ENCODE peak calls at places on chromosomes 4 and X, in five cellular contexts. O, J, B, L and X are unnamed samples. For H3K4me1, the result is how much of the 10 kb centered on the place peaks cover.

GRCh38 chr4:27604692-27605091 is 744.1 kb downstream of the STIM2 start:
- DNase-seq in O (no peak), J (no peak), B (no peak), L (no peak), X (no peak)

GRCh38 chr4:37675587-37676290 is 10.4 kb downstream of the RELL1 start:
- DNase-seq in O (no peak), J (peak), B (no peak), L (no peak), X (no peak)

GRCh38 chrX:83759872-83760271 is 101.1 kb upstream of the CYLC1 start:
- DNase-seq in O (no peak), J (no peak), B (no peak), L (no peak), X (no peak)

GRCh38 chr4:11650801-11651596 is 222.3 kb upstream of the HS3ST1 start:
- DNase-seq in O (no peak), J (no peak), B (no peak), L (no peak), X (no peak)

GRCh38 chr4:143514432-143514831 is 930 bp downstream of the SMARCA5 start:
- DNase-seq in O (peak), J (peak), B (peak), L (peak), X (peak)

GRCh38 chr4:56786955-56787354 is 34.5 kb downstream of the SPINK2 start:
- DNase-seq in O (peak), J (peak), B (no peak), L (peak), X (peak)

GRCh38 chr4:20778896-20779295 is 78.6 kb downstream of the PACRGL start:
- DNase-seq in O (no peak), J (no peak), B (no peak), L (no peak), X (no peak)

GRCh38 chr4:103099691-103100392 is at the start of gene BDH2:
- DNase-seq in O (peak), J (peak), B (peak), L (peak), X (peak)

GRCh38 chr4:189786447-189786846 is 154.2 kb upstream of the FRG1 start:
- DNase-seq in O (no peak), J (no peak), B (no peak), L (no peak), X (no peak)

GRCh38 chr4:16860506-16860905 is 37.9 kb downstream of the LDB2 start:
- DNase-seq in O (no peak), J (no peak), B (no peak), L (no peak), X (no peak)

GRCh38 chr4:16079046-16079445 is 4.8 kb downstream of the PROM1 start:
- DNase-seq in O (no peak), J (no peak), B (no peak), L (no peak), X (no peak)

GRCh38 chr4:56213543-56213942 is 173.7 kb downstream of the AASDH start:
- DNase-seq in O (no peak), J (no peak), B (no peak), L (no peak), X (no peak)

GRCh38 chr4:164027805-164028204 is 533.3 kb downstream of the TMA16 start:
- DNase-seq in O (no peak), J (no peak), B (no peak), L (no peak), X (no peak)

GRCh38 chr4:113987382-113987930 is 8.0 kb upstream of the ARSJ start:
- DNase-seq in O (no peak), J (no peak), B (no peak), L (no peak), X (no peak)

GRCh38 chr4:87839309-87839946 is 6.7 kb downstream of the MEPE start:
- DNase-seq in O (no peak), J (no peak), B (no peak), L (peak), X (no peak)

GRCh38 chrX:37904833-37905232 is 57.5 kb upstream of the DYNLT3 start:
- DNase-seq in O (no peak), J (no peak), B (no peak), L (no peak), X (peak)

GRCh38 chr4:101977096-101977495 is 186.6 kb downstream of the BANK1 start:
- DNase-seq in O (no peak), J (no peak), B (no peak), L (peak), X (no peak)

GRCh38 chr4:86891785-86892638 is at the start of gene C4orf36:
- DNase-seq in O (peak), J (peak), B (peak), L (peak), X (peak)

GRCh38 chr4:15729910-15730533 is 27.2 kb downstream of the BST1 start:
- DNase-seq in O (no peak), J (peak), B (no peak), L (no peak), X (no peak)

GRCh38 chr4:137514401-137515116 is 17.7 kb downstream of the PCDH18 start:
- DNase-seq in O (no peak), J (no peak), B (no peak), L (no peak), X (no peak)

GRCh38 chr4:38230121-38230728 is 270.0 kb downstream of the PTTG2 start:
- DNase-seq in O (no peak), J (peak), B (no peak), L (no peak), X (no peak)

DNA sequence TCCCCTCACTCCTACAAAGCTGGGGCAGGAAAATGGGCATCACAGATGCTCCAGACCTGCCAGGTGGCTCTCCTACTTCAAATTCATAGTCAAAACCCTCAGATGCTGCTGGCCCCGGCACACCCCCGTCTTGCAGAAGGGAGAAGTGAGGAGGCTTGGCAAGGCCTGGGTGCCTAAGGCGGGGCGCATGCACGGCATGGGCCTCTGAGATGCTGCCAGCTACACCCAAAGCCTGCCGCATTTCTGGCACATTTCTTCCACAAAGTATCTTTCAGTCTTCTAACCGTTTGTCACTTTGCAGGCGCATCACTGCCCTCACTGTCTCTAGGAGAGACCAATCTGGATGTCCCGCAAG is 19.6 kb downstream of the WDR1 start:
- DNase-seq in O (no peak), J (no peak), B (no peak), L (no peak), X (no peak)
- H3K4me1 ChIP-seq in O (half or more), J (under half), B (half or more), L (half or more), X (under half)

GRCh38 chrX:110282922-110283321 is 35.0 kb downstream of the AMMECR1 start:
- DNase-seq in O (no peak), J (no peak), B (no peak), L (no peak), X (no peak)
- H3K4me1 ChIP-seq in O (under half), J (under half), B (under half), L (under half), X (under half)

GRCh38 chr4:118756429-118756828 is 71.2 kb downstream of the METTL14 start:
- DNase-seq in O (no peak), J (no peak), B (no peak), L (no peak), X (no peak)

GRCh38 chr4:118759481-118759880 is 74.3 kb downstream of the METTL14 start:
- DNase-seq in O (no peak), J (no peak), B (no peak), L (no peak), X (no peak)

GRCh38 chr4:118756958-118757357 is 71.8 kb downstream of the METTL14 start:
- DNase-seq in O (no peak), J (no peak), B (no peak), L (no peak), X (no peak)

GRCh38 chr4:118758293-118758692 is 73.1 kb downstream of the METTL14 start:
- DNase-seq in O (no peak), J (no peak), B (no peak), L (no peak), X (no peak)

GRCh38 chr4:118757761-118758213 is 72.6 kb downstream of the METTL14 start:
- DNase-seq in O (no peak), J (no peak), B (no peak), L (no peak), X (no peak)
- H3K4me1 ChIP-seq in O (under half), J (under half), B (half or more), L (under half), X (under half)

DNA sequence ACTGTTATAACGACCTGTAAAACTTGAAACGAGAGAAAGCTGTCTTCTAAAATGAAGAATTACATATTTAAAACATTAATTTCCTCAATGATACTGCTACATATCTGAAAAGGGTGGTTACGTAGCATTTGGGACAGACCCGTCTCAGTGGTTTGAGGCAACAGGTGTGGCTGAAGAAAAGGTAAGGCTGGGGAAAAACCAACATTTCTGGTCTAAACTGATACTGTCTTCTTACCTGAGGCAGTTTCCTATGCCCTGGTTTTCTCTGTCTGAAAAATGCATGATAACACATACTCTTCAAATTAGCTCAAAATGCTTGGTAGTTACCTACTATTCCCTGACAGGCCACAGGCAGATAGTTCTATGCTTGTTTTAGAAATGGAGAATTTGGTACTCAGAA is 30.4 kb downstream of the PLS3 start:
- DNase-seq in O (no peak), J (no peak), B (no peak), L (no peak), X (no peak)
- H3K4me1 ChIP-seq in O (under half), J (under half), B (half or more), L (under half), X (under half)

DNA sequence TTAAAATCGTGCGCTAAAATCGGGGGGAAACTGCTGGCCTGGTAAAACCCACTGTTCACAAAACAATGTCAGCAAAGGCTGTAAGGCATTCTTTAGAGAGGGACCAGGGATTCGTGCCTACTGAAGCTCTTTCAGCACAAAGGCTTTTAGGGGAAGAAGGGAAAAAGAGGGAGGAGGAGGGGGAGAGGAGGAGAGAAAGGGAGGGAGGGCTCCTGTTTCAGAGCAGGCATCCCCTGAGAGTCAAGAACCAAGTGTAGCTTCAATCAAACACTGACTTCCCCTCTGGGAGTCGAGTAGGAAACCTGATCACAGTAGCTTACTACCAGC is 9.5 kb downstream of the BCOR start:
- DNase-seq in O (no peak), J (no peak), B (no peak), L (no peak), X (no peak)
- H3K4me1 ChIP-seq in O (under half), J (under half), B (half or more), L (under half), X (half or more)

GRCh38 chrX:137587151-137587550 is 21.2 kb downstream of the ZIC3 start:
- DNase-seq in O (no peak), J (no peak), B (no peak), L (no peak), X (no peak)
- H3K4me1 ChIP-seq in O (under half), J (under half), B (under half), L (under half), X (under half)

GRCh38 chr4:186761281-186761897 is 37.7 kb upstream of the FAT1 start:
- DNase-seq in O (no peak), J (no peak), B (no peak), L (no peak), X (no peak)

GRCh38 chr4:186765138-186765537 is 41.5 kb upstream of the FAT1 start:
- DNase-seq in O (no peak), J (peak), B (peak), L (peak), X (no peak)

GRCh38 chr4:186762361-186762760 is 38.7 kb upstream of the FAT1 start:
- DNase-seq in O (no peak), J (no peak), B (no peak), L (no peak), X (no peak)

GRCh38 chr4:186764457-186764856 is 40.8 kb upstream of the FAT1 start:
- DNase-seq in O (no peak), J (no peak), B (no peak), L (no peak), X (no peak)

DNA sequence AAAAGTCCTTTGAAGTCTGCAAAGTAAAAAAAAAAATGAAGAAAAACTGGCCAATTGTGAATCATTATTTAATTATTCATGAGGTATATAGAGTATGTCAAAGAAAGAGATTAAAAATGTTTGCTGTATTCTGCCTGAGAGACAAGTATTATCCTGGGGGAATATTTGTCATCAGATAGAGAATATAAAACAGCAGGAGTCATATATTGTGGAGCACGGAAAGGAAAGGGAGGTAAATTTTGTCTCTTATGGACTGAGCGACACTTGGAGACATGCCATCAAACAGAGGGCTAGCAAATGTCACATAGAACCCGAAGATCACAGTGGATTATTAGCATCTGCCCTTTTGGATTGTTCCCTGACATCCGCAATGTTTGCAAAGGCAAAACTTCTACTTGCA is 39.2 kb upstream of the FAT1 start:
- DNase-seq in O (no peak), J (no peak), B (no peak), L (no peak), X (no peak)
- H3K4me1 ChIP-seq in O (under half), J (under half), B (under half), L (under half), X (under half)

DNA sequence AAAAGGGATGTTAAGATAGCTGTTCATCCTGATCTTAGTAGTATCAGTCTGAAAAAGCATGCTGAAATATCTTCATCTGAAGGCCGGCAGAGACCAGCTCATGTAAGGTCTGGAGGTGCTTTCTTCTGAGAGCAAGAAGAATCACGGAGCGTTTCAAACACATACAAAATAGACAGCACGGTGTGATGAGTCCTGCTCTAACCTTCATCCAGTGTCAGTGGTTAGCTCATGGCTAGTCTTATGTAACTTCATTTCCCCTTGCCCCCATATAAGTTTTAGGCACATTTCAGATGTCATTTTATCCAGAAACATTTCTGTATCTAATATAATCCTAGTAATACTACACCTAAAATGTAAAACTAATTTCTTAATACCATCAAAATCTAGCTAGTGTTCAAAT is 27.8 kb downstream of the ADD1 start:
- DNase-seq in O (no peak), J (no peak), B (no peak), L (no peak), X (no peak)
- H3K4me1 ChIP-seq in O (half or more), J (under half), B (half or more), L (under half), X (half or more)